ENCODE peak calls at places on chromosomes 2 and 18, in five cellular contexts. V, K, M, N and W are unnamed samples.

GRCh38 chr2:228987441-228988155 is 283.5 kb downstream of the PID1 start:
- DNase-seq in V (no peak), K (no peak), M (no peak), N (no peak), W (no peak)

GRCh38 chr2:47028846-47029560 is 113.4 kb upstream of the MCFD2 start:
- DNase-seq in V (no peak), K (no peak), M (peak; percentile 25), N (no peak), W (no peak)

GRCh38 chr2:29747786-29748470 is 173.5 kb downstream of the ALK start:
- DNase-seq in V (no peak), K (peak; percentile 90), M (peak; percentile 99), N (peak; percentile 99), W (no peak)

GRCh38 chr2:24521975-24522639 is 31.1 kb downstream of the NCOA1 start:
- DNase-seq in V (no peak), K (no peak), M (no peak), N (no peak), W (no peak)

GRCh38 chr2:113795405-113795920 is 39.0 kb upstream of the SLC35F5 start:
- DNase-seq in V (no peak), K (no peak), M (no peak), N (no peak), W (no peak)

GRCh38 chr2:237515621-237516275 is 28.7 kb downstream of the MLPH start:
- DNase-seq in V (no peak), K (no peak), M (no peak), N (no peak), W (no peak)

GRCh38 chr18:52340466-52341378 is 725 bp downstream of the DCC start:
- DNase-seq in V (no peak), K (no peak), M (no peak), N (peak; percentile 1), W (no peak)

GRCh38 chr2:72089537-72089936 is 58.1 kb downstream of the CYP26B1 start:
- DNase-seq in V (no peak), K (no peak), M (no peak), N (no peak), W (no peak)

GRCh38 chr2:120395686-120396518 is 50.0 kb downstream of the INHBB start:
- DNase-seq in V (no peak), K (no peak), M (peak; percentile 90), N (peak; percentile 4), W (no peak)

GRCh38 chr18:77300579-77300978 is 50.9 kb downstream of the GALR1 start:
- DNase-seq in V (no peak), K (no peak), M (no peak), N (no peak), W (no peak)

GRCh38 chr18:42929857-42930256 is 185.6 kb downstream of the RIT2 start:
- DNase-seq in V (no peak), K (peak; percentile 23), M (no peak), N (peak; percentile 84), W (no peak)